ENCODE peak calls at places on chromosome 6, in ten cellular contexts. One of them, this sample, is unnamed.

GRCh38 chr6:50116390-50116789 is 66.7 kb upstream of the DEFB112 start:
- DNase-seq in stimulated activated naive CD4-positive, alpha-beta T cell treated with Interleukin-2 at 50 U/mL for 16 hours: no peak
- DNase-seq in NCI-H1417: peak
- DNase-seq in NCI-H1694: no peak
- DNase-seq in lower leg skin: no peak
- DNase-seq in M059J: no peak
- DNase-seq in SHP77: no peak
- DNase-seq in A549: no peak
- DNase-seq in KG1: no peak
- DNase-seq in heart left ventricle: no peak
- DNase-seq in this sample: no peak

GRCh38 chr6:10146723-10147451 is 268.0 kb downstream of the TFAP2A start:
- DNase-seq in stimulated activated naive CD4-positive, alpha-beta T cell treated with Interleukin-2 at 50 U/mL for 16 hours: no peak
- DNase-seq in heart left ventricle: no peak
- DNase-seq in NCI-H1694: peak
- DNase-seq in NCI-H1417: no peak
- DNase-seq in SHP77: peak
- DNase-seq in lower leg skin: no peak
- DNase-seq in A549: peak
- DNase-seq in M059J: peak
- DNase-seq in KG1: no peak
- DNase-seq in this sample: no peak

GRCh38 chr6:22788038-22788437 is 218.7 kb downstream of the HDGFL1 start:
- DNase-seq in heart left ventricle: no peak
- DNase-seq in KG1: no peak
- DNase-seq in lower leg skin: no peak
- DNase-seq in A549: no peak
- DNase-seq in SHP77: no peak
- DNase-seq in NCI-H1694: no peak
- DNase-seq in stimulated activated naive CD4-positive, alpha-beta T cell treated with Interleukin-2 at 50 U/mL for 16 hours: no peak
- DNase-seq in NCI-H1417: no peak
- DNase-seq in M059J: no peak
- DNase-seq in this sample: no peak

GRCh38 chr6:43669050-43669921 is 18.3 kb downstream of the MRPS18A start:
- DNase-seq in heart left ventricle: peak
- DNase-seq in NCI-H1417: no peak
- DNase-seq in A549: no peak
- DNase-seq in lower leg skin: no peak
- DNase-seq in SHP77: peak
- DNase-seq in M059J: peak
- DNase-seq in KG1: no peak
- DNase-seq in stimulated activated naive CD4-positive, alpha-beta T cell treated with Interleukin-2 at 50 U/mL for 16 hours: no peak
- DNase-seq in NCI-H1694: no peak
- DNase-seq in this sample: peak

GRCh38 chr6:127191716-127192115 is 73.2 kb downstream of the RSPO3 start:
- DNase-seq in A549: no peak
- DNase-seq in KG1: no peak
- DNase-seq in lower leg skin: no peak
- DNase-seq in NCI-H1417: no peak
- DNase-seq in M059J: peak
- DNase-seq in NCI-H1694: no peak
- DNase-seq in stimulated activated naive CD4-positive, alpha-beta T cell treated with Interleukin-2 at 50 U/mL for 16 hours: no peak
- DNase-seq in heart left ventricle: peak
- DNase-seq in SHP77: no peak
- DNase-seq in this sample: no peak

GRCh38 chr6:65289491-65289890 is 417.5 kb downstream of the EYS start:
- DNase-seq in A549: no peak
- DNase-seq in lower leg skin: no peak
- DNase-seq in stimulated activated naive CD4-positive, alpha-beta T cell treated with Interleukin-2 at 50 U/mL for 16 hours: no peak
- DNase-seq in NCI-H1694: no peak
- DNase-seq in M059J: peak
- DNase-seq in KG1: no peak
- DNase-seq in NCI-H1417: no peak
- DNase-seq in heart left ventricle: no peak
- DNase-seq in SHP77: no peak
- DNase-seq in this sample: no peak

GRCh38 chr6:160051390-160051789 is 70.2 kb upstream of the SLC22A1 start:
- DNase-seq in KG1: no peak
- DNase-seq in stimulated activated naive CD4-positive, alpha-beta T cell treated with Interleukin-2 at 50 U/mL for 16 hours: no peak
- DNase-seq in A549: no peak
- DNase-seq in heart left ventricle: no peak
- DNase-seq in NCI-H1417: no peak
- DNase-seq in M059J: peak
- DNase-seq in lower leg skin: no peak
- DNase-seq in SHP77: no peak
- DNase-seq in NCI-H1694: no peak
- DNase-seq in this sample: no peak

GRCh38 chr6:116511424-116512131 is at the start of gene CALHM5:
- DNase-seq in KG1: no peak
- DNase-seq in stimulated activated naive CD4-positive, alpha-beta T cell treated with Interleukin-2 at 50 U/mL for 16 hours: no peak
- DNase-seq in NCI-H1417: peak
- DNase-seq in M059J: peak
- DNase-seq in A549: peak
- DNase-seq in NCI-H1694: no peak
- DNase-seq in SHP77: no peak
- DNase-seq in lower leg skin: peak
- DNase-seq in heart left ventricle: peak
- DNase-seq in this sample: peak

GRCh38 chr6:100203391-100203790 is 209.4 kb upstream of the MCHR2 start:
- DNase-seq in M059J: peak
- DNase-seq in A549: peak
- DNase-seq in lower leg skin: no peak
- DNase-seq in NCI-H1417: no peak
- DNase-seq in SHP77: no peak
- DNase-seq in stimulated activated naive CD4-positive, alpha-beta T cell treated with Interleukin-2 at 50 U/mL for 16 hours: no peak
- DNase-seq in KG1: no peak
- DNase-seq in NCI-H1694: no peak
- DNase-seq in heart left ventricle: no peak
- DNase-seq in this sample: no peak

GRCh38 chr6:140560671-140561070 is 1186.2 kb upstream of the CITED2 start:
- DNase-seq in SHP77: no peak
- DNase-seq in stimulated activated naive CD4-positive, alpha-beta T cell treated with Interleukin-2 at 50 U/mL for 16 hours: no peak
- DNase-seq in heart left ventricle: no peak
- DNase-seq in lower leg skin: no peak
- DNase-seq in KG1: no peak
- DNase-seq in A549: no peak
- DNase-seq in NCI-H1417: no peak
- DNase-seq in NCI-H1694: no peak
- DNase-seq in M059J: no peak
- DNase-seq in this sample: no peak

GRCh38 chr6:161654209-161654608 is 380.3 kb upstream of the AGPAT4 start:
- DNase-seq in NCI-H1694: no peak
- DNase-seq in SHP77: no peak
- DNase-seq in stimulated activated naive CD4-positive, alpha-beta T cell treated with Interleukin-2 at 50 U/mL for 16 hours: no peak
- DNase-seq in A549: no peak
- DNase-seq in KG1: no peak
- DNase-seq in NCI-H1417: no peak
- DNase-seq in M059J: no peak
- DNase-seq in heart left ventricle: no peak
- DNase-seq in lower leg skin: no peak
- DNase-seq in this sample: no peak

GRCh38 chr6:135329851-135330803 is 149.0 kb downstream of the MYB start:
- DNase-seq in NCI-H1694: no peak
- DNase-seq in heart left ventricle: no peak
- DNase-seq in SHP77: no peak
- DNase-seq in stimulated activated naive CD4-positive, alpha-beta T cell treated with Interleukin-2 at 50 U/mL for 16 hours: no peak
- DNase-seq in A549: no peak
- DNase-seq in KG1: no peak
- DNase-seq in M059J: no peak
- DNase-seq in NCI-H1417: no peak
- DNase-seq in lower leg skin: no peak
- DNase-seq in this sample: no peak

GRCh38 chr6:3364391-3364790 is 92.5 kb downstream of the SLC22A23 start:
- DNase-seq in KG1: no peak
- DNase-seq in lower leg skin: no peak
- DNase-seq in SHP77: no peak
- DNase-seq in NCI-H1417: no peak
- DNase-seq in NCI-H1694: no peak
- DNase-seq in A549: no peak
- DNase-seq in M059J: no peak
- DNase-seq in stimulated activated naive CD4-positive, alpha-beta T cell treated with Interleukin-2 at 50 U/mL for 16 hours: no peak
- DNase-seq in heart left ventricle: no peak
- DNase-seq in this sample: no peak

GRCh38 chr6:138161434-138162103 is at the start of gene ARFGEF3:
- DNase-seq in A549: peak
- DNase-seq in heart left ventricle: peak
- DNase-seq in NCI-H1694: no peak
- DNase-seq in lower leg skin: no peak
- DNase-seq in KG1: no peak
- DNase-seq in stimulated activated naive CD4-positive, alpha-beta T cell treated with Interleukin-2 at 50 U/mL for 16 hours: peak
- DNase-seq in M059J: peak
- DNase-seq in NCI-H1417: peak
- DNase-seq in SHP77: peak
- DNase-seq in this sample: no peak

GRCh38 chr6:41892921-41893564 is 2.1 kb downstream of the USP49 start:
- DNase-seq in SHP77: no peak
- DNase-seq in lower leg skin: no peak
- DNase-seq in A549: no peak
- DNase-seq in KG1: no peak
- DNase-seq in M059J: no peak
- DNase-seq in heart left ventricle: no peak
- DNase-seq in NCI-H1694: no peak
- DNase-seq in stimulated activated naive CD4-positive, alpha-beta T cell treated with Interleukin-2 at 50 U/mL for 16 hours: no peak
- DNase-seq in NCI-H1417: no peak
- DNase-seq in this sample: no peak

GRCh38 chr6:5084787-5085637 is at the start of gene PPP1R3G:
- DNase-seq in M059J: peak
- DNase-seq in KG1: peak
- DNase-seq in NCI-H1417: no peak
- DNase-seq in NCI-H1694: no peak
- DNase-seq in stimulated activated naive CD4-positive, alpha-beta T cell treated with Interleukin-2 at 50 U/mL for 16 hours: no peak
- DNase-seq in SHP77: no peak
- DNase-seq in A549: peak
- DNase-seq in heart left ventricle: peak
- DNase-seq in lower leg skin: no peak
- DNase-seq in this sample: peak

GRCh38 chr6:77548662-77549366 is 85.5 kb upstream of the HTR1B start:
- DNase-seq in NCI-H1417: no peak
- DNase-seq in stimulated activated naive CD4-positive, alpha-beta T cell treated with Interleukin-2 at 50 U/mL for 16 hours: no peak
- DNase-seq in A549: no peak
- DNase-seq in heart left ventricle: no peak
- DNase-seq in lower leg skin: no peak
- DNase-seq in KG1: no peak
- DNase-seq in SHP77: no peak
- DNase-seq in M059J: no peak
- DNase-seq in NCI-H1694: no peak
- DNase-seq in this sample: no peak

GRCh38 chr6:160634706-160635105 is 29.4 kb downstream of the LPA start:
- DNase-seq in M059J: no peak
- DNase-seq in SHP77: no peak
- DNase-seq in A549: no peak
- DNase-seq in NCI-H1417: no peak
- DNase-seq in NCI-H1694: no peak
- DNase-seq in KG1: no peak
- DNase-seq in stimulated activated naive CD4-positive, alpha-beta T cell treated with Interleukin-2 at 50 U/mL for 16 hours: no peak
- DNase-seq in lower leg skin: no peak
- DNase-seq in heart left ventricle: no peak
- DNase-seq in this sample: no peak

GRCh38 chr6:422423-423061 is 31.0 kb downstream of the IRF4 start:
- DNase-seq in heart left ventricle: no peak
- DNase-seq in NCI-H1417: no peak
- DNase-seq in lower leg skin: no peak
- DNase-seq in stimulated activated naive CD4-positive, alpha-beta T cell treated with Interleukin-2 at 50 U/mL for 16 hours: peak
- DNase-seq in A549: peak
- DNase-seq in SHP77: no peak
- DNase-seq in M059J: peak
- DNase-seq in NCI-H1694: no peak
- DNase-seq in KG1: no peak
- DNase-seq in this sample: no peak